ENCODE peak calls at places on chromosomes 7 and 10, in ten cellular contexts. U is NCI-H1092 treated with DMSO at 0.1 percent for 48 hours, M is Right ventricle myocardium superior, V is LoVo, G is nucleus accumbens, I is SK-N-DZ, S is epithelial cell of esophagus, X is Caco-2, R is NCI-H1694 treated with DMSO at 0.1 percent for 48 hours, A is left kidney. P is an unnamed sample.

GRCh38 chr7:4265676-4266075 is 416.4 kb upstream of the FOXK1 start:
- DNase-seq in U (no peak), M (no peak), V (no peak), G (no peak), I (no peak), S (no peak), X (no peak), R (no peak), A (no peak), P (no peak)

GRCh38 chr10:50988792-50989191 is 85.5 kb upstream of the PRKG1 start:
- DNase-seq in U (no peak), M (no peak), V (peak; percentile 31), G (no peak), I (no peak), S (no peak), X (no peak), R (no peak), A (peak; percentile 52), P (no peak)

GRCh38 chr10:29083096-29083495 is 205.8 kb upstream of the LYZL1 start:
- DNase-seq in U (no peak), M (no peak), V (peak; percentile 40), G (peak; percentile 40), I (no peak), S (no peak), X (no peak), R (no peak), A (peak; percentile 69), P (no peak)

GRCh38 chr7:139915864-139916716 is 87.0 kb downstream of the TBXAS1 start:
- DNase-seq in U (no peak), M (peak; percentile 57), V (peak; percentile 91), G (no peak), I (no peak), S (peak; percentile 97), X (no peak), R (no peak), A (no peak), P (peak; percentile 38)

GRCh38 chr10:14608381-14609001 is 166.2 kb downstream of the FAM107B start:
- DNase-seq in U (no peak), M (no peak), V (no peak), G (peak; percentile 18), I (no peak), S (no peak), X (no peak), R (no peak), A (no peak), P (no peak)

GRCh38 chr10:63766766-63767505 is 245.7 kb downstream of the REEP3 start:
- DNase-seq in U (no peak), M (no peak), V (no peak), G (no peak), I (no peak), S (no peak), X (peak; percentile 39), R (no peak), A (peak; percentile 81), P (no peak)

GRCh38 chr10:131655101-131655849 is 245.5 kb upstream of the PPP2R2D start:
- DNase-seq in U (no peak), M (no peak), V (no peak), G (no peak), I (no peak), S (no peak), X (no peak), R (no peak), A (peak; percentile 38), P (no peak)

GRCh38 chr10:93921338-93921737 is 27.6 kb downstream of the SLC35G1 start:
- DNase-seq in U (no peak), M (no peak), V (no peak), G (no peak), I (peak; percentile 18), S (no peak), X (peak; percentile 53), R (no peak), A (no peak), P (peak; percentile 9)

GRCh38 chr10:11863353-11864105 is 40.4 kb downstream of the PROSER2 start:
- DNase-seq in U (no peak), M (no peak), V (no peak), G (no peak), I (no peak), S (no peak), X (no peak), R (no peak), A (no peak), P (no peak)

GRCh38 chr10:61643316-61643751 is 19.4 kb upstream of the CABCOCO1 start:
- DNase-seq in U (peak; percentile 17), M (no peak), V (no peak), G (no peak), I (no peak), S (peak; percentile 52), X (no peak), R (no peak), A (no peak), P (peak; percentile 95)

GRCh38 chr10:100888957-100889356 is 23.8 kb upstream of the SLF2 start:
- DNase-seq in U (no peak), M (no peak), V (no peak), G (no peak), I (no peak), S (peak; percentile 19), X (no peak), R (no peak), A (peak; percentile 46), P (no peak)

GRCh38 chr10:94123253-94123995 is 129.7 kb downstream of the PLCE1 start:
- DNase-seq in U (no peak), M (no peak), V (no peak), G (no peak), I (no peak), S (peak; percentile 84), X (peak; percentile 84), R (no peak), A (peak; percentile 47), P (peak; percentile 4)

GRCh38 chr10:27911645-27912044 is 87.2 kb downstream of the ODAD2 start:
- DNase-seq in U (no peak), M (no peak), V (no peak), G (no peak), I (no peak), S (no peak), X (no peak), R (no peak), A (peak; percentile 5), P (no peak)

GRCh38 chr7:76383089-76383944 is 24.5 kb upstream of the YWHAG start:
- DNase-seq in U (no peak), M (no peak), V (no peak), G (no peak), I (peak; percentile 64), S (peak; percentile 56), X (no peak), R (no peak), A (peak; percentile 39), P (peak; percentile 27)

GRCh38 chr7:54888067-54888735 is 129.2 kb upstream of the SEC61G start:
- DNase-seq in U (peak; percentile 85), M (no peak), V (no peak), G (peak; percentile 73), I (no peak), S (no peak), X (no peak), R (no peak), A (peak; percentile 64), P (no peak)

GRCh38 chr10:3486346-3487065 is 298.5 kb downstream of the KLF6 start:
- DNase-seq in U (peak; percentile 29), M (no peak), V (peak; percentile 87), G (peak; percentile 13), I (peak; percentile 36), S (peak; percentile 99), X (peak; percentile 88), R (no peak), A (peak; percentile 94), P (peak; percentile 94)

GRCh38 chr7:150979706-150980390 is 1.7 kb upstream of the KCNH2 start:
- DNase-seq in U (no peak), M (no peak), V (no peak), G (no peak), I (no peak), S (no peak), X (no peak), R (no peak), A (no peak), P (no peak)

GRCh38 chr7:101717986-101718746 is 89.1 kb upstream of the MYL10 start:
- DNase-seq in U (no peak), M (no peak), V (no peak), G (no peak), I (peak; percentile 29), S (peak; percentile 69), X (no peak), R (no peak), A (peak; percentile 63), P (peak; percentile 57)

GRCh38 chr7:93044147-93044810 is 73.5 kb downstream of the SAMD9 start:
- DNase-seq in U (no peak), M (no peak), V (no peak), G (no peak), I (no peak), S (peak; percentile 79), X (no peak), R (no peak), A (no peak), P (no peak)

GRCh38 chr7:17095001-17095574 is 203.4 kb upstream of the AHR start:
- DNase-seq in U (no peak), M (peak; percentile 40), V (peak; percentile 71), G (no peak), I (peak; percentile 23), S (peak; percentile 98), X (no peak), R (no peak), A (no peak), P (peak; percentile 69)

GRCh38 chr10:66931340-66931948 is 5.6 kb downstream of the LRRTM3 start:
- DNase-seq in U (peak; percentile 19), M (no peak), V (peak; percentile 58), G (no peak), I (peak; percentile 60), S (peak; percentile 67), X (peak; percentile 64), R (peak; percentile 20), A (peak; percentile 84), P (no peak)

GRCh38 chr7:1888425-1888824 is 218.3 kb downstream of the ELFN1 start:
- DNase-seq in U (no peak), M (no peak), V (no peak), G (no peak), I (no peak), S (no peak), X (no peak), R (no peak), A (no peak), P (no peak)

GRCh38 chr7:31955021-31955420 is 115.2 kb downstream of the PDE1C start:
- DNase-seq in U (no peak), M (no peak), V (no peak), G (no peak), I (no peak), S (no peak), X (no peak), R (no peak), A (no peak), P (no peak)

GRCh38 chr7:134339475-134339874 is 22.7 kb upstream of the SLC35B4 start:
- DNase-seq in U (no peak), M (no peak), V (no peak), G (no peak), I (no peak), S (no peak), X (no peak), R (no peak), A (no peak), P (no peak)

GRCh38 chr10:77715081-77715480 is 77.5 kb upstream of the KCNMA1 start:
- DNase-seq in U (no peak), M (no peak), V (no peak), G (no peak), I (no peak), S (peak; percentile 36), X (peak; percentile 68), R (no peak), A (no peak), P (peak; percentile 55)

GRCh38 chr10:5806745-5807144 is 6.5 kb downstream of the GDI2 start:
- DNase-seq in U (no peak), M (no peak), V (no peak), G (no peak), I (no peak), S (no peak), X (no peak), R (no peak), A (no peak), P (no peak)

GRCh38 chr10:95445837-95446347 is 115.3 kb downstream of the SORBS1 start:
- DNase-seq in U (peak; percentile 36), M (no peak), V (peak; percentile 85), G (peak; percentile 15), I (peak; percentile 38), S (peak; percentile 78), X (peak; percentile 61), R (peak; percentile 61), A (peak; percentile 75), P (peak; percentile 65)

GRCh38 chr10:43037440-43037839 is 39.4 kb upstream of the RET start:
- DNase-seq in U (no peak), M (no peak), V (no peak), G (no peak), I (no peak), S (no peak), X (no peak), R (no peak), A (no peak), P (no peak)

P was measured in trophoblast cell.